ENCODE peak calls at places on chromosomes 16 and 17, in nine cellular contexts. Y, H, J, A, U, Q, B, N and L are unnamed samples.

GRCh38 chr17:50620848-50621247 is 13.8 kb upstream of the ABCC3 start:
- DNase-seq in Y (no peak), H (no peak), J (no peak), A (no peak), U (no peak), Q (no peak), B (no peak), N (no peak), L (no peak)

GRCh38 chr16:67658849-67659674 is 998 bp downstream of the ACD start:
- DNase-seq in Y (no peak), H (peak; percentile 25), J (no peak), A (no peak), U (no peak), Q (no peak), B (no peak), N (no peak), L (no peak)

GRCh38 chr16:64846966-64847365 is 274.9 kb downstream of the CDH11 start:
- DNase-seq in Y (no peak), H (no peak), J (no peak), A (no peak), U (no peak), Q (no peak), B (no peak), N (no peak), L (no peak)

GRCh38 chr17:50556803-50557202 is 3.7 kb upstream of the CACNA1G start:
- DNase-seq in Y (no peak), H (no peak), J (no peak), A (no peak), U (no peak), Q (no peak), B (no peak), N (no peak), L (no peak)

GRCh38 chr16:83813818-83814653 is 6.3 kb downstream of the HSBP1 start:
- DNase-seq in Y (no peak), H (no peak), J (no peak), A (no peak), U (no peak), Q (peak; percentile 60), B (no peak), N (peak; percentile 81), L (no peak)

GRCh38 chr16:57516176-57516725 is 20.1 kb downstream of the CCDC102A start:
- DNase-seq in Y (no peak), H (no peak), J (no peak), A (no peak), U (no peak), Q (no peak), B (no peak), N (no peak), L (no peak)

GRCh38 chr17:74245145-74245817 is 28.8 kb upstream of the DNAI2 start:
- DNase-seq in Y (no peak), H (no peak), J (no peak), A (no peak), U (peak; percentile 66), Q (no peak), B (peak; percentile 73), N (no peak), L (no peak)

GRCh38 chr17:73642659-73643011 is 1.6 kb downstream of the SDK2 start:
- DNase-seq in Y (no peak), H (no peak), J (no peak), A (no peak), U (no peak), Q (no peak), B (no peak), N (no peak), L (no peak)

GRCh38 chr17:53724726-53725125 is 98.0 kb upstream of the KIF2B start:
- DNase-seq in Y (peak; percentile 97), H (no peak), J (no peak), A (no peak), U (no peak), Q (peak; percentile 22), B (no peak), N (no peak), L (no peak)

GRCh38 chr16:79054593-79054992 is 545.9 kb downstream of the MAF start:
- DNase-seq in Y (no peak), H (no peak), J (no peak), A (no peak), U (no peak), Q (no peak), B (no peak), N (no peak), L (no peak)

GRCh38 chr16:31456988-31457360 is 2.3 kb upstream of the ARMC5 start:
- DNase-seq in Y (no peak), H (no peak), J (no peak), A (peak; percentile 11), U (no peak), Q (no peak), B (no peak), N (no peak), L (no peak)

GRCh38 chr17:44095647-44096496 is 25.3 kb downstream of the G6PC3 start:
- DNase-seq in Y (peak; percentile 93), H (no peak), J (peak; percentile 79), A (peak; percentile 61), U (peak; percentile 75), Q (peak; percentile 91), B (no peak), N (peak; percentile 85), L (peak; percentile 88)

GRCh38 chr17:79303641-79304205 is 229.1 kb downstream of the ENGASE start:
- DNase-seq in Y (no peak), H (no peak), J (no peak), A (no peak), U (no peak), Q (no peak), B (no peak), N (no peak), L (no peak)

GRCh38 chr17:79683365-79683764 is 47.4 kb upstream of the ENPP7 start:
- DNase-seq in Y (no peak), H (no peak), J (no peak), A (no peak), U (no peak), Q (no peak), B (no peak), N (no peak), L (no peak)

GRCh38 chr16:2028620-2029220 is 2.0 kb downstream of the NHERF2 start:
- DNase-seq in Y (no peak), H (no peak), J (no peak), A (no peak), U (no peak), Q (no peak), B (no peak), N (no peak), L (no peak)

GRCh38 chr16:18072161-18072560 is 264.4 kb downstream of the NPIPA8 start:
- DNase-seq in Y (no peak), H (no peak), J (no peak), A (no peak), U (no peak), Q (no peak), B (no peak), N (no peak), L (no peak)

GRCh38 chr16:4081035-4081434 is 35.2 kb downstream of the ADCY9 start:
- DNase-seq in Y (no peak), H (no peak), J (no peak), A (no peak), U (no peak), Q (no peak), B (no peak), N (no peak), L (no peak)

GRCh38 chr17:82419471-82419995 is 1.1 kb upstream of the OGFOD3 start:
- DNase-seq in Y (no peak), H (peak; percentile 34), J (no peak), A (no peak), U (no peak), Q (no peak), B (no peak), N (no peak), L (no peak)

GRCh38 chr16:55809386-55809785 is 23.5 kb downstream of the CES1 start:
- DNase-seq in Y (no peak), H (no peak), J (no peak), A (no peak), U (no peak), Q (no peak), B (no peak), N (no peak), L (no peak)

GRCh38 chr17:76934561-76935320 is 66.5 kb downstream of the MGAT5B start:
- DNase-seq in Y (no peak), H (no peak), J (no peak), A (no peak), U (no peak), Q (no peak), B (no peak), N (no peak), L (no peak)